ENCODE peak calls at places on chromosomes 4 and X, in seven cellular contexts. I, A, K, E, S, P and H are unnamed samples.

GRCh38 chrX:110450050-110450449 is 91.4 kb downstream of the RTL9 start:
- DNase-seq in I (peak), A (peak), K (peak), E (peak), S (peak), P (peak), H (peak)

GRCh38 chr4:154120277-154120676 is 331.4 kb upstream of the SFRP2 start:
- DNase-seq in I (no peak), A (no peak), K (no peak), E (no peak), S (no peak), P (no peak), H (no peak)

GRCh38 chrX:154799554-154800348 is 5.5 kb downstream of the MPP1 start:
- DNase-seq in I (peak), A (no peak), K (no peak), E (no peak), S (no peak), P (no peak), H (no peak)

GRCh38 chr4:177356921-177357320 is 47.2 kb downstream of the NEIL3 start:
- DNase-seq in I (no peak), A (no peak), K (no peak), E (no peak), S (no peak), P (no peak), H (no peak)

GRCh38 chrX:106300239-106300638 is 132.1 kb downstream of the PWWP3B start:
- DNase-seq in I (no peak), A (no peak), K (no peak), E (no peak), S (no peak), P (no peak), H (no peak)

GRCh38 chr4:42616576-42616975 is 40.3 kb downstream of the ATP8A1 start:
- DNase-seq in I (no peak), A (no peak), K (no peak), E (no peak), S (no peak), P (no peak), H (no peak)

GRCh38 chrX:18377802-18378201 is 23.3 kb upstream of the SCML2 start:
- DNase-seq in I (peak), A (no peak), K (no peak), E (no peak), S (peak), P (peak), H (no peak)

GRCh38 chrX:22056235-22056634 is 24.1 kb downstream of the PHEX start:
- DNase-seq in I (no peak), A (no peak), K (no peak), E (no peak), S (no peak), P (no peak), H (no peak)

GRCh38 chr4:47213971-47214370 is 182.6 kb downstream of the GABRB1 start:
- DNase-seq in I (no peak), A (no peak), K (no peak), E (no peak), S (peak), P (no peak), H (no peak)

GRCh38 chr4:22345678-22346077 is 170.2 kb downstream of the ADGRA3 start:
- DNase-seq in I (no peak), A (no peak), K (no peak), E (no peak), S (no peak), P (no peak), H (no peak)

GRCh38 chr4:2322227-2322626 is 60.3 kb upstream of the MXD4 start:
- DNase-seq in I (no peak), A (no peak), K (no peak), E (peak), S (no peak), P (no peak), H (no peak)

GRCh38 chr4:103008875-103009729 is 10.4 kb downstream of the SLC9B1 start:
- DNase-seq in I (peak), A (no peak), K (no peak), E (no peak), S (peak), P (no peak), H (no peak)

GRCh38 chr4:791866-792630 is 33.9 kb downstream of the CPLX1 start:
- DNase-seq in I (no peak), A (peak), K (peak), E (no peak), S (no peak), P (peak), H (no peak)

GRCh38 chrX:48918644-48919340 is at the start of gene PIM2:
- DNase-seq in I (peak), A (peak), K (peak), E (peak), S (peak), P (peak), H (no peak)

GRCh38 chr4:100417565-100417964 is 100.3 kb downstream of the EMCN start:
- DNase-seq in I (no peak), A (no peak), K (no peak), E (no peak), S (no peak), P (no peak), H (no peak)

GRCh38 chrX:78708171-78708570 is 39.3 kb upstream of the LPAR4 start:
- DNase-seq in I (no peak), A (no peak), K (no peak), E (no peak), S (peak), P (no peak), H (no peak)

GRCh38 chrX:13081385-13082285 is 37.2 kb upstream of the FAM9C start:
- DNase-seq in I (no peak), A (no peak), K (no peak), E (no peak), S (no peak), P (no peak), H (no peak)

GRCh38 chrX:2751291-2751690 is 549 bp upstream of the XG start:
- DNase-seq in I (no peak), A (no peak), K (no peak), E (no peak), S (peak), P (no peak), H (no peak)

GRCh38 chr4:155973639-155974475 is 20.2 kb upstream of the CTSO start:
- DNase-seq in I (no peak), A (no peak), K (no peak), E (no peak), S (no peak), P (no peak), H (no peak)

GRCh38 chr4:109079177-109079576 is 223.3 kb downstream of the COL25A1 start:
- DNase-seq in I (no peak), A (no peak), K (no peak), E (no peak), S (peak), P (no peak), H (no peak)

GRCh38 chr4:38583102-38583501 is 80.9 kb upstream of the KLF3 start:
- DNase-seq in I (peak), A (no peak), K (no peak), E (no peak), S (no peak), P (peak), H (no peak)

GRCh38 chr4:112223956-112224355 is 7.6 kb upstream of the AP1AR start:
- DNase-seq in I (no peak), A (no peak), K (no peak), E (no peak), S (no peak), P (no peak), H (no peak)

GRCh38 chrX:3548743-3549441 is 164.6 kb downstream of the PRKX start:
- DNase-seq in I (peak), A (no peak), K (no peak), E (no peak), S (peak), P (no peak), H (no peak)

GRCh38 chr4:115165503-115165902 is 52.1 kb upstream of the NDST4 start:
- DNase-seq in I (no peak), A (no peak), K (no peak), E (no peak), S (no peak), P (no peak), H (no peak)

GRCh38 chrX:40877869-40878268 is 142.5 kb upstream of the MED14 start:
- DNase-seq in I (no peak), A (no peak), K (no peak), E (no peak), S (no peak), P (no peak), H (no peak)

GRCh38 chrX:13694983-13695382 is 6.1 kb downstream of the RAB9A start:
- DNase-seq in I (no peak), A (no peak), K (no peak), E (no peak), S (no peak), P (no peak), H (no peak)

GRCh38 chr4:141430686-141431085 is 205.7 kb upstream of the IL15 start:
- DNase-seq in I (no peak), A (no peak), K (no peak), E (no peak), S (no peak), P (no peak), H (no peak)

GRCh38 chr4:172596206-172596605 is 572.4 kb upstream of the GALNT7 start:
- DNase-seq in I (no peak), A (no peak), K (no peak), E (no peak), S (no peak), P (no peak), H (no peak)

GRCh38 chr4:125432078-125432477 is 117.3 kb downstream of the FAT4 start:
- DNase-seq in I (no peak), A (no peak), K (no peak), E (no peak), S (peak), P (no peak), H (no peak)

GRCh38 chr4:164748375-164748774 is 5.6 kb upstream of the SMIM31 start:
- DNase-seq in I (peak), A (no peak), K (no peak), E (no peak), S (peak), P (no peak), H (no peak)

GRCh38 chrX:13250831-13251612 is 68.8 kb downstream of the ATXN3L start:
- DNase-seq in I (no peak), A (no peak), K (no peak), E (no peak), S (peak), P (no peak), H (no peak)

GRCh38 chr4:158172558-158173258 is at the start of gene GASK1B:
- DNase-seq in I (peak), A (peak), K (no peak), E (peak), S (peak), P (no peak), H (no peak)

GRCh38 chrX:9899640-9900075 is 67.5 kb upstream of the CLDN34 start:
- DNase-seq in I (peak), A (no peak), K (no peak), E (peak), S (peak), P (no peak), H (no peak)

GRCh38 chr4:169582706-169583105 is 29.7 kb downstream of the NEK1 start:
- DNase-seq in I (no peak), A (no peak), K (no peak), E (no peak), S (no peak), P (no peak), H (no peak)

GRCh38 chr4:3324093-3324815 is 31.4 kb downstream of the RGS12 start:
- DNase-seq in I (no peak), A (no peak), K (no peak), E (no peak), S (no peak), P (no peak), H (no peak)

GRCh38 chr4:77229433-77229832 is 72.4 kb downstream of the CCNG2 start:
- DNase-seq in I (no peak), A (no peak), K (no peak), E (no peak), S (no peak), P (no peak), H (no peak)